ENCODE peak calls at places on chromosomes 4 and X, in nine cellular contexts. S is stimulated activated naive CD4-positive, alpha-beta T cell; R is AG09319; V is G401; T is AML-193; F is activated CD8-positive, alpha-beta memory T cell treated with anti-CD3 and anti-CD28 coated beads for 48 hours; X is mucosa of gallbladder; M is stimulated activated CD8-positive, alpha-beta memory T cell treated with anti-CD3 and anti-CD28 coated beads, Interleukin-4, amount 100 ng/mL, for 24 hours; H is NCI-H2029 treated with DMSO at 0.1 percent for 48 hours. O is an unnamed sample.
A peak's percentile ranks its signal among the peaks of the same experiment; 100 is the strongest.

GRCh38 chrX:17521871-17522693 is 147.1 kb downstream of the NHS start:
- DNase-seq in S (no peak), R (no peak), V (peak; percentile 10), T (no peak), F (no peak), X (no peak), M (no peak), H (no peak), O (peak; percentile 34)

GRCh38 chr4:185921583-185922555 is 109.9 kb upstream of the SORBS2 start:
- DNase-seq in S (no peak), R (no peak), V (no peak), T (no peak), F (no peak), X (no peak), M (no peak), H (no peak), O (no peak)

GRCh38 chr4:149999485-150000074 is 78.7 kb upstream of the DCLK2 start:
- DNase-seq in S (no peak), R (peak; percentile 65), V (peak; percentile 69), T (peak; percentile 26), F (no peak), X (peak; percentile 24), M (no peak), H (no peak), O (peak; percentile 74)

GRCh38 chrX:134737721-134738369 is 79.6 kb upstream of the PLAC1 start:
- DNase-seq in S (no peak), R (no peak), V (no peak), T (no peak), F (no peak), X (no peak), M (no peak), H (no peak), O (no peak)

GRCh38 chr4:120132935-120133334 is 66.3 kb upstream of the MAD2L1 start:
- DNase-seq in S (no peak), R (no peak), V (no peak), T (peak; percentile 56), F (no peak), X (no peak), M (no peak), H (no peak), O (no peak)

GRCh38 chr4:177907736-177908424 is 465.6 kb upstream of the AGA start:
- DNase-seq in S (no peak), R (no peak), V (no peak), T (no peak), F (no peak), X (peak; percentile 12), M (no peak), H (no peak), O (no peak)

GRCh38 chr4:11842620-11843263 is 414.0 kb upstream of the HS3ST1 start:
- DNase-seq in S (no peak), R (no peak), V (no peak), T (no peak), F (no peak), X (no peak), M (no peak), H (no peak), O (no peak)

GRCh38 chrX:13938053-13938765 is 91.5 kb downstream of the GEMIN8 start:
- DNase-seq in S (no peak), R (no peak), V (peak; percentile 19), T (no peak), F (no peak), X (no peak), M (no peak), H (no peak), O (peak; percentile 2)

O was measured in EL.